ENCODE peak calls at places on chromosomes 11 and 22, in eight cellular contexts. N is adipocyte, L is psoas muscle, C is prostate gland, S is HepG2, Z is Panc1, B is mesenchymal stem cell, A is GM23338. O is an unnamed sample.

GRCh38 chr11:35781342-35782171 is 119.0 kb downstream of the TRIM44 start:
- DNase-seq in A (no peak), B (peak; percentile 60), L (no peak), C (no peak), Z (no peak), S (no peak), N (peak; percentile 59), O (no peak)

GRCh38 chr11:63890368-63890767 is 26.6 kb downstream of the RCOR2 start:
- DNase-seq in S (no peak), C (no peak), B (no peak), Z (no peak), N (no peak), L (no peak), A (no peak), O (no peak)

GRCh38 chr11:113574171-113574570 is 99.0 kb upstream of the DRD2 start:
- DNase-seq in L (no peak), S (no peak), C (no peak), N (no peak), B (no peak), Z (no peak), A (no peak), O (no peak)

GRCh38 chr11:128664286-128664685 is 29.6 kb upstream of the FLI1 start:
- DNase-seq in Z (no peak), B (no peak), A (no peak), C (no peak), L (no peak), N (no peak), S (no peak), O (no peak)

GRCh38 chr11:71489311-71490043 is 36.5 kb downstream of the NADSYN1 start:
- DNase-seq in B (peak; percentile 58), S (no peak), L (no peak), A (no peak), Z (no peak), C (no peak), N (no peak), O (no peak)

GRCh38 chr11:46322759-46323158 is 24.5 kb upstream of the DGKZ start:
- DNase-seq in Z (no peak), S (no peak), A (peak; percentile 85), L (no peak), C (no peak), B (no peak), N (peak; percentile 43), O (no peak)

GRCh38 chr11:131824766-131825165 is 454.4 kb downstream of the NTM start:
- DNase-seq in C (no peak), B (peak; percentile 27), N (peak; percentile 93), L (no peak), S (no peak), A (no peak), Z (no peak), O (no peak)

GRCh38 chr11:415640-416041 is 842 bp upstream of the SIGIRR start:
- DNase-seq in N (no peak), L (peak; percentile 8), C (no peak), S (no peak), Z (no peak), B (no peak), A (no peak), O (no peak)

GRCh38 chr11:86041975-86042378 is 26.9 kb downstream of the PICALM start:
- DNase-seq in B (peak; percentile 89), A (peak; percentile 95), L (no peak), C (peak; percentile 84), Z (peak; percentile 90), S (peak; percentile 77), N (peak; percentile 96), O (peak; percentile 75)

GRCh38 chr11:35142481-35143207 is 3.7 kb downstream of the CD44 start:
- DNase-seq in C (no peak), Z (no peak), S (peak; percentile 20), L (no peak), A (peak; percentile 41), B (peak; percentile 88), N (peak; percentile 74), O (peak; percentile 57)

GRCh38 chr11:62855571-62856332 is 16.4 kb upstream of the WDR74 start:
- DNase-seq in S (peak; percentile 97), C (peak; percentile 95), A (peak; percentile 99), Z (peak; percentile 92), B (peak; percentile 98), L (peak; percentile 96), N (peak; percentile 98), O (peak; percentile 96)

GRCh38 chr11:96105197-96105895 is 181.4 kb upstream of the MTMR2 start:
- DNase-seq in L (no peak), Z (no peak), C (no peak), S (peak; percentile 59), B (peak; percentile 34), N (no peak), A (no peak), O (peak; percentile 84)

GRCh38 chr22:20155330-20156041 is 4.6 kb upstream of the CCDC188 start:
- DNase-seq in S (peak; percentile 19), B (no peak), L (peak; percentile 55), N (peak; percentile 64), A (no peak), Z (no peak), C (no peak), O (no peak)

GRCh38 chr22:25210831-25211230 is 8.6 kb upstream of the CRYBB2 start:
- DNase-seq in B (no peak), N (no peak), L (no peak), C (no peak), S (no peak), A (no peak), Z (no peak), O (no peak)

GRCh38 chr11:131943296-131943695 is 572.9 kb downstream of the NTM start:
- DNase-seq in C (no peak), A (no peak), S (no peak), Z (no peak), B (no peak), N (no peak), L (no peak), O (no peak)

GRCh38 chr11:46119352-46120216 is 1.7 kb downstream of the PHF21A start:
- DNase-seq in Z (no peak), C (peak; percentile 35), S (peak; percentile 80), B (peak; percentile 91), N (peak; percentile 84), A (peak; percentile 60), L (peak; percentile 48), O (peak; percentile 38)

GRCh38 chr11:73381589-73381988 is 5.4 kb downstream of the RELT start:
- DNase-seq in A (no peak), L (no peak), B (no peak), S (no peak), N (no peak), Z (no peak), C (no peak), O (no peak)

GRCh38 chr11:73380897-73381410 is 4.8 kb downstream of the RELT start:
- DNase-seq in S (no peak), A (no peak), N (no peak), Z (no peak), L (no peak), C (no peak), B (no peak), O (no peak)

GRCh38 chr11:73379189-73379880 is 3.1 kb downstream of the RELT start:
- DNase-seq in S (no peak), L (peak; percentile 63), Z (no peak), B (no peak), A (no peak), C (peak; percentile 83), N (no peak), O (no peak)

GRCh38 chr11:73382183-73382582 is 6.0 kb downstream of the RELT start:
- DNase-seq in C (no peak), Z (no peak), S (no peak), L (no peak), B (no peak), A (no peak), N (no peak), O (no peak)

GRCh38 chr11:73380321-73380720 is 4.1 kb downstream of the RELT start:
- DNase-seq in C (no peak), Z (no peak), S (no peak), N (no peak), L (no peak), B (no peak), A (no peak), O (no peak)
- H3K4me3 ChIP-seq in C (no peak overlapping the region), Z (no peak overlapping the region), S (no peak overlapping the region), N (no peak overlapping the region), L (peak overlapping the region; percentile 2), B (no peak overlapping the region), A (no peak overlapping the region), O (no peak overlapping the region)

GRCh38 chr11:18304745-18305144 is 17.2 kb downstream of the HPS5 start:
- DNase-seq in B (no peak), A (no peak), L (no peak), S (no peak), Z (no peak), C (no peak), N (no peak), O (no peak)

GRCh38 chr11:18309691-18310090 is 12.2 kb downstream of the HPS5 start:
- DNase-seq in S (no peak), Z (no peak), N (no peak), C (no peak), B (no peak), L (no peak), A (no peak), O (no peak)

GRCh38 chr11:18310800-18311340 is 11.1 kb downstream of the HPS5 start:
- DNase-seq in B (no peak), C (no peak), N (peak; percentile 61), A (no peak), L (no peak), Z (no peak), S (no peak), O (no peak)

GRCh38 chr11:18307461-18308139 is 14.3 kb downstream of the HPS5 start:
- DNase-seq in C (no peak), L (no peak), A (no peak), Z (no peak), N (no peak), B (no peak), S (no peak), O (no peak)

GRCh38 chr11:18308242-18308641 is 13.7 kb downstream of the HPS5 start:
- DNase-seq in S (no peak), A (no peak), N (no peak), B (no peak), C (no peak), L (no peak), Z (no peak), O (no peak)
- H3K36me3 ChIP-seq in S (peaks cover 5% of the 10 kb centered on the region), A (peaks cover 51% of the 10 kb centered on the region), N (peaks cover 78% of the 10 kb centered on the region), B (peaks cover 6% of the 10 kb centered on the region), C (no peaks in the 10 kb centered on the region), L (peaks cover 86% of the 10 kb centered on the region), Z (peaks cover 25% of the 10 kb centered on the region), O (peaks cover 56% of the 10 kb centered on the region)

GRCh38 chr11:20260307-20260706 is 100.0 kb upstream of the DBX1 start:
- DNase-seq in C (no peak), B (no peak), L (no peak), Z (no peak), S (no peak), A (no peak), N (no peak), O (no peak)
- H3K27me3 ChIP-seq in C (no peaks in the 10 kb centered on the region), B (no peaks in the 10 kb centered on the region), L (no peaks in the 10 kb centered on the region), Z (peaks cover 22% of the 10 kb centered on the region), S (no peaks in the 10 kb centered on the region), A (peaks cover 2% of the 10 kb centered on the region), N (peaks cover 44% of the 10 kb centered on the region), O (no peaks in the 10 kb centered on the region)

DNA sequence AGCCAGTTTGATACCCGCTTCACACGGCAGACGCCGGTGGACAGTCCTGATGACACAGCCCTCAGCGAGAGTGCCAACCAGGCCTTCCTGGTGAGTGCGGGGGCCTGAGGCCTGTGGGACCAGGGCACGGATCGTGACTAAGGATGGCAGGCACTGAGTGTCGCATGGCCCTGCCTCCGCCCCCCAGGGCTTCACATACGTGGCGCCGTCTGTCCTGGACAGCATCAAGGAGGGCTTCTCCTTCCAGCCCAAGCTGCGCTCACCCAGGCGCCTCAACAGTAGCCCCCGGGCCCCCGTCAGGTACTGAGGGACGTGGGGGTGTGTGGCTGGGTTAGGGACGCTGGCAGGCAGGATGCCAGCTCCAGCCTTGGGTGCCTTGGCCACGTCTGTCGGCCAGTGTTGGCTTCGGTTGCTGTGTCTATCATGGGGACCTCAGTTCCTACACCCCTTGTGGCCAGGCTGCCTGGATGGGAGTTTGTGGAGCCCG is 3.0 kb downstream of the PTPRCAP start:
- DNase-seq in A (no peak), Z (no peak), L (no peak), C (no peak), N (no peak), B (no peak), S (no peak), O (no peak)
- H3K4me3 ChIP-seq in A (no peak overlapping the region), Z (no peak overlapping the region), L (no peak overlapping the region), C (no peak overlapping the region), N (no peak overlapping the region), B (no peak overlapping the region), S (no peak overlapping the region), O (peak overlapping the region; percentile 41)